ENCODE peak calls at places on chromosomes 3 and 15, in ten cellular contexts. One of them, this sample, is unnamed.

GRCh38 chr3:52232279-52233107 is 6.5 kb downstream of the TWF2 start:
- DNase-seq in sciatic nerve: no peak
- DNase-seq in A172: no peak
- DNase-seq in activated CD8-positive, alpha-beta memory T cell treated with anti-CD3 and anti-CD28 coated beads, Interleukin-2, amount 10 ng/mL, durations not matched to agents 7 days and 5 days: no peak
- DNase-seq in stimulated activated CD8-positive, alpha-beta memory T cell treated with anti-CD3 and anti-CD28 coated beads, Interleukin-15, amount 100 ng/mL, for 24 hours: no peak
- DNase-seq in GM13976: no peak
- DNase-seq in stomach: no peak
- DNase-seq in lower leg skin: no peak
- DNase-seq in islet precursor cell: no peak
- DNase-seq in NCI-H1092 treated with DMSO at 0.1 percent for 48 hours: no peak
- DNase-seq in this sample: no peak

GRCh38 chr15:91988071-91988470 is 134.6 kb downstream of the SLCO3A1 start:
- DNase-seq in sciatic nerve: no peak
- DNase-seq in A172: no peak
- DNase-seq in activated CD8-positive, alpha-beta memory T cell treated with anti-CD3 and anti-CD28 coated beads, Interleukin-2, amount 10 ng/mL, durations not matched to agents 7 days and 5 days: no peak
- DNase-seq in stimulated activated CD8-positive, alpha-beta memory T cell treated with anti-CD3 and anti-CD28 coated beads, Interleukin-15, amount 100 ng/mL, for 24 hours: no peak
- DNase-seq in GM13976: no peak
- DNase-seq in stomach: no peak
- DNase-seq in lower leg skin: no peak
- DNase-seq in islet precursor cell: no peak
- DNase-seq in NCI-H1092 treated with DMSO at 0.1 percent for 48 hours: no peak
- DNase-seq in this sample: no peak

GRCh38 chr3:72142028-72142427 is 357.1 kb upstream of the PROK2 start:
- DNase-seq in sciatic nerve: no peak
- DNase-seq in A172: no peak
- DNase-seq in activated CD8-positive, alpha-beta memory T cell treated with anti-CD3 and anti-CD28 coated beads, Interleukin-2, amount 10 ng/mL, durations not matched to agents 7 days and 5 days: no peak
- DNase-seq in stimulated activated CD8-positive, alpha-beta memory T cell treated with anti-CD3 and anti-CD28 coated beads, Interleukin-15, amount 100 ng/mL, for 24 hours: no peak
- DNase-seq in GM13976: no peak
- DNase-seq in stomach: no peak
- DNase-seq in lower leg skin: no peak
- DNase-seq in islet precursor cell: no peak
- DNase-seq in NCI-H1092 treated with DMSO at 0.1 percent for 48 hours: no peak
- DNase-seq in this sample: no peak

GRCh38 chr3:52019352-52020080 is 23.8 kb upstream of the RPL29 start:
- DNase-seq in sciatic nerve: peak
- DNase-seq in A172: no peak
- DNase-seq in activated CD8-positive, alpha-beta memory T cell treated with anti-CD3 and anti-CD28 coated beads, Interleukin-2, amount 10 ng/mL, durations not matched to agents 7 days and 5 days: no peak
- DNase-seq in stimulated activated CD8-positive, alpha-beta memory T cell treated with anti-CD3 and anti-CD28 coated beads, Interleukin-15, amount 100 ng/mL, for 24 hours: no peak
- DNase-seq in GM13976: no peak
- DNase-seq in stomach: no peak
- DNase-seq in lower leg skin: no peak
- DNase-seq in islet precursor cell: no peak
- DNase-seq in NCI-H1092 treated with DMSO at 0.1 percent for 48 hours: no peak
- DNase-seq in this sample: no peak

GRCh38 chr3:44114142-44114541 is 127.5 kb upstream of the TOPAZ1 start:
- DNase-seq in sciatic nerve: peak
- DNase-seq in A172: no peak
- DNase-seq in activated CD8-positive, alpha-beta memory T cell treated with anti-CD3 and anti-CD28 coated beads, Interleukin-2, amount 10 ng/mL, durations not matched to agents 7 days and 5 days: no peak
- DNase-seq in stimulated activated CD8-positive, alpha-beta memory T cell treated with anti-CD3 and anti-CD28 coated beads, Interleukin-15, amount 100 ng/mL, for 24 hours: peak
- DNase-seq in GM13976: peak
- DNase-seq in stomach: peak
- DNase-seq in lower leg skin: no peak
- DNase-seq in islet precursor cell: peak
- DNase-seq in NCI-H1092 treated with DMSO at 0.1 percent for 48 hours: peak
- DNase-seq in this sample: peak

GRCh38 chr3:71517206-71517855 is 66.2 kb downstream of the FOXP1 start:
- DNase-seq in sciatic nerve: no peak
- DNase-seq in A172: no peak
- DNase-seq in activated CD8-positive, alpha-beta memory T cell treated with anti-CD3 and anti-CD28 coated beads, Interleukin-2, amount 10 ng/mL, durations not matched to agents 7 days and 5 days: no peak
- DNase-seq in stimulated activated CD8-positive, alpha-beta memory T cell treated with anti-CD3 and anti-CD28 coated beads, Interleukin-15, amount 100 ng/mL, for 24 hours: no peak
- DNase-seq in GM13976: no peak
- DNase-seq in stomach: no peak
- DNase-seq in lower leg skin: no peak
- DNase-seq in islet precursor cell: no peak
- DNase-seq in NCI-H1092 treated with DMSO at 0.1 percent for 48 hours: no peak
- DNase-seq in this sample: no peak

GRCh38 chr15:64623347-64624024 is 151.9 kb downstream of the RBPMS2 start:
- DNase-seq in sciatic nerve: no peak
- DNase-seq in A172: no peak
- DNase-seq in activated CD8-positive, alpha-beta memory T cell treated with anti-CD3 and anti-CD28 coated beads, Interleukin-2, amount 10 ng/mL, durations not matched to agents 7 days and 5 days: peak
- DNase-seq in stimulated activated CD8-positive, alpha-beta memory T cell treated with anti-CD3 and anti-CD28 coated beads, Interleukin-15, amount 100 ng/mL, for 24 hours: no peak
- DNase-seq in GM13976: no peak
- DNase-seq in stomach: no peak
- DNase-seq in lower leg skin: no peak
- DNase-seq in islet precursor cell: no peak
- DNase-seq in NCI-H1092 treated with DMSO at 0.1 percent for 48 hours: no peak
- DNase-seq in this sample: no peak

GRCh38 chr3:145259166-145259565 is 901.8 kb downstream of the PLOD2 start:
- DNase-seq in sciatic nerve: no peak
- DNase-seq in A172: no peak
- DNase-seq in activated CD8-positive, alpha-beta memory T cell treated with anti-CD3 and anti-CD28 coated beads, Interleukin-2, amount 10 ng/mL, durations not matched to agents 7 days and 5 days: no peak
- DNase-seq in stimulated activated CD8-positive, alpha-beta memory T cell treated with anti-CD3 and anti-CD28 coated beads, Interleukin-15, amount 100 ng/mL, for 24 hours: no peak
- DNase-seq in GM13976: no peak
- DNase-seq in stomach: no peak
- DNase-seq in lower leg skin: no peak
- DNase-seq in islet precursor cell: no peak
- DNase-seq in NCI-H1092 treated with DMSO at 0.1 percent for 48 hours: no peak
- DNase-seq in this sample: no peak

GRCh38 chr3:153756816-153757215 is 364.4 kb upstream of the ARHGEF26 start:
- DNase-seq in sciatic nerve: no peak
- DNase-seq in A172: no peak
- DNase-seq in activated CD8-positive, alpha-beta memory T cell treated with anti-CD3 and anti-CD28 coated beads, Interleukin-2, amount 10 ng/mL, durations not matched to agents 7 days and 5 days: no peak
- DNase-seq in stimulated activated CD8-positive, alpha-beta memory T cell treated with anti-CD3 and anti-CD28 coated beads, Interleukin-15, amount 100 ng/mL, for 24 hours: no peak
- DNase-seq in GM13976: no peak
- DNase-seq in stomach: no peak
- DNase-seq in lower leg skin: no peak
- DNase-seq in islet precursor cell: no peak
- DNase-seq in NCI-H1092 treated with DMSO at 0.1 percent for 48 hours: no peak
- DNase-seq in this sample: no peak

GRCh38 chr3:3998140-3998977 is 199.1 kb downstream of the LRRN1 start:
- DNase-seq in sciatic nerve: no peak
- DNase-seq in A172: peak
- DNase-seq in activated CD8-positive, alpha-beta memory T cell treated with anti-CD3 and anti-CD28 coated beads, Interleukin-2, amount 10 ng/mL, durations not matched to agents 7 days and 5 days: peak
- DNase-seq in stimulated activated CD8-positive, alpha-beta memory T cell treated with anti-CD3 and anti-CD28 coated beads, Interleukin-15, amount 100 ng/mL, for 24 hours: no peak
- DNase-seq in GM13976: peak
- DNase-seq in stomach: no peak
- DNase-seq in lower leg skin: no peak
- DNase-seq in islet precursor cell: peak
- DNase-seq in NCI-H1092 treated with DMSO at 0.1 percent for 48 hours: peak
- DNase-seq in this sample: peak

GRCh38 chr3:173743111-173743510 is 345.6 kb downstream of the NLGN1 start:
- DNase-seq in sciatic nerve: no peak
- DNase-seq in A172: no peak
- DNase-seq in activated CD8-positive, alpha-beta memory T cell treated with anti-CD3 and anti-CD28 coated beads, Interleukin-2, amount 10 ng/mL, durations not matched to agents 7 days and 5 days: no peak
- DNase-seq in stimulated activated CD8-positive, alpha-beta memory T cell treated with anti-CD3 and anti-CD28 coated beads, Interleukin-15, amount 100 ng/mL, for 24 hours: no peak
- DNase-seq in GM13976: no peak
- DNase-seq in stomach: no peak
- DNase-seq in lower leg skin: no peak
- DNase-seq in islet precursor cell: no peak
- DNase-seq in NCI-H1092 treated with DMSO at 0.1 percent for 48 hours: no peak
- DNase-seq in this sample: no peak

GRCh38 chr3:72756900-72757299 is 91.3 kb downstream of the SHQ1 start:
- DNase-seq in sciatic nerve: no peak
- DNase-seq in A172: no peak
- DNase-seq in activated CD8-positive, alpha-beta memory T cell treated with anti-CD3 and anti-CD28 coated beads, Interleukin-2, amount 10 ng/mL, durations not matched to agents 7 days and 5 days: peak
- DNase-seq in stimulated activated CD8-positive, alpha-beta memory T cell treated with anti-CD3 and anti-CD28 coated beads, Interleukin-15, amount 100 ng/mL, for 24 hours: no peak
- DNase-seq in GM13976: peak
- DNase-seq in stomach: no peak
- DNase-seq in lower leg skin: no peak
- DNase-seq in islet precursor cell: no peak
- DNase-seq in NCI-H1092 treated with DMSO at 0.1 percent for 48 hours: no peak
- DNase-seq in this sample: no peak

GRCh38 chr3:23276913-23277658 is 74.0 kb downstream of the UBE2E2 start:
- DNase-seq in sciatic nerve: no peak
- DNase-seq in A172: no peak
- DNase-seq in activated CD8-positive, alpha-beta memory T cell treated with anti-CD3 and anti-CD28 coated beads, Interleukin-2, amount 10 ng/mL, durations not matched to agents 7 days and 5 days: no peak
- DNase-seq in stimulated activated CD8-positive, alpha-beta memory T cell treated with anti-CD3 and anti-CD28 coated beads, Interleukin-15, amount 100 ng/mL, for 24 hours: no peak
- DNase-seq in GM13976: no peak
- DNase-seq in stomach: no peak
- DNase-seq in lower leg skin: no peak
- DNase-seq in islet precursor cell: no peak
- DNase-seq in NCI-H1092 treated with DMSO at 0.1 percent for 48 hours: no peak
- DNase-seq in this sample: no peak

GRCh38 chr15:23438816-23439466 is 8.1 kb downstream of the GOLGA6L2 start:
- DNase-seq in sciatic nerve: no peak
- DNase-seq in A172: no peak
- DNase-seq in activated CD8-positive, alpha-beta memory T cell treated with anti-CD3 and anti-CD28 coated beads, Interleukin-2, amount 10 ng/mL, durations not matched to agents 7 days and 5 days: no peak
- DNase-seq in stimulated activated CD8-positive, alpha-beta memory T cell treated with anti-CD3 and anti-CD28 coated beads, Interleukin-15, amount 100 ng/mL, for 24 hours: no peak
- DNase-seq in GM13976: no peak
- DNase-seq in stomach: no peak
- DNase-seq in lower leg skin: no peak
- DNase-seq in islet precursor cell: no peak
- DNase-seq in NCI-H1092 treated with DMSO at 0.1 percent for 48 hours: no peak
- DNase-seq in this sample: no peak

GRCh38 chr3:30292192-30292893 is 314.1 kb upstream of the TGFBR2 start:
- DNase-seq in sciatic nerve: no peak
- DNase-seq in A172: peak
- DNase-seq in activated CD8-positive, alpha-beta memory T cell treated with anti-CD3 and anti-CD28 coated beads, Interleukin-2, amount 10 ng/mL, durations not matched to agents 7 days and 5 days: no peak
- DNase-seq in stimulated activated CD8-positive, alpha-beta memory T cell treated with anti-CD3 and anti-CD28 coated beads, Interleukin-15, amount 100 ng/mL, for 24 hours: no peak
- DNase-seq in GM13976: no peak
- DNase-seq in stomach: no peak
- DNase-seq in lower leg skin: no peak
- DNase-seq in islet precursor cell: no peak
- DNase-seq in NCI-H1092 treated with DMSO at 0.1 percent for 48 hours: no peak
- DNase-seq in this sample: no peak

GRCh38 chr3:108437439-108437838 is 73.0 kb downstream of the MYH15 start:
- DNase-seq in sciatic nerve: no peak
- DNase-seq in A172: no peak
- DNase-seq in activated CD8-positive, alpha-beta memory T cell treated with anti-CD3 and anti-CD28 coated beads, Interleukin-2, amount 10 ng/mL, durations not matched to agents 7 days and 5 days: no peak
- DNase-seq in stimulated activated CD8-positive, alpha-beta memory T cell treated with anti-CD3 and anti-CD28 coated beads, Interleukin-15, amount 100 ng/mL, for 24 hours: no peak
- DNase-seq in GM13976: no peak
- DNase-seq in stomach: peak
- DNase-seq in lower leg skin: no peak
- DNase-seq in islet precursor cell: no peak
- DNase-seq in NCI-H1092 treated with DMSO at 0.1 percent for 48 hours: peak
- DNase-seq in this sample: no peak

GRCh38 chr3:156888576-156888975 is 62.4 kb downstream of the LEKR1 start:
- DNase-seq in sciatic nerve: no peak
- DNase-seq in A172: no peak
- DNase-seq in activated CD8-positive, alpha-beta memory T cell treated with anti-CD3 and anti-CD28 coated beads, Interleukin-2, amount 10 ng/mL, durations not matched to agents 7 days and 5 days: no peak
- DNase-seq in stimulated activated CD8-positive, alpha-beta memory T cell treated with anti-CD3 and anti-CD28 coated beads, Interleukin-15, amount 100 ng/mL, for 24 hours: no peak
- DNase-seq in GM13976: no peak
- DNase-seq in stomach: no peak
- DNase-seq in lower leg skin: no peak
- DNase-seq in islet precursor cell: no peak
- DNase-seq in NCI-H1092 treated with DMSO at 0.1 percent for 48 hours: no peak
- DNase-seq in this sample: no peak

GRCh38 chr3:156620901-156621300 is 53.5 kb upstream of the TIPARP start:
- DNase-seq in sciatic nerve: no peak
- DNase-seq in A172: no peak
- DNase-seq in activated CD8-positive, alpha-beta memory T cell treated with anti-CD3 and anti-CD28 coated beads, Interleukin-2, amount 10 ng/mL, durations not matched to agents 7 days and 5 days: no peak
- DNase-seq in stimulated activated CD8-positive, alpha-beta memory T cell treated with anti-CD3 and anti-CD28 coated beads, Interleukin-15, amount 100 ng/mL, for 24 hours: no peak
- DNase-seq in GM13976: no peak
- DNase-seq in stomach: no peak
- DNase-seq in lower leg skin: no peak
- DNase-seq in islet precursor cell: no peak
- DNase-seq in NCI-H1092 treated with DMSO at 0.1 percent for 48 hours: no peak
- DNase-seq in this sample: no peak

GRCh38 chr3:94299741-94300140 is 236.9 kb downstream of the NSUN3 start:
- DNase-seq in sciatic nerve: no peak
- DNase-seq in A172: no peak
- DNase-seq in activated CD8-positive, alpha-beta memory T cell treated with anti-CD3 and anti-CD28 coated beads, Interleukin-2, amount 10 ng/mL, durations not matched to agents 7 days and 5 days: no peak
- DNase-seq in stimulated activated CD8-positive, alpha-beta memory T cell treated with anti-CD3 and anti-CD28 coated beads, Interleukin-15, amount 100 ng/mL, for 24 hours: no peak
- DNase-seq in GM13976: no peak
- DNase-seq in stomach: no peak
- DNase-seq in lower leg skin: no peak
- DNase-seq in islet precursor cell: no peak
- DNase-seq in NCI-H1092 treated with DMSO at 0.1 percent for 48 hours: no peak
- DNase-seq in this sample: no peak

GRCh38 chr3:99896482-99896881 is 78.8 kb downstream of the CMSS1 start:
- DNase-seq in sciatic nerve: no peak
- DNase-seq in A172: no peak
- DNase-seq in activated CD8-positive, alpha-beta memory T cell treated with anti-CD3 and anti-CD28 coated beads, Interleukin-2, amount 10 ng/mL, durations not matched to agents 7 days and 5 days: no peak
- DNase-seq in stimulated activated CD8-positive, alpha-beta memory T cell treated with anti-CD3 and anti-CD28 coated beads, Interleukin-15, amount 100 ng/mL, for 24 hours: no peak
- DNase-seq in GM13976: no peak
- DNase-seq in stomach: no peak
- DNase-seq in lower leg skin: no peak
- DNase-seq in islet precursor cell: no peak
- DNase-seq in NCI-H1092 treated with DMSO at 0.1 percent for 48 hours: no peak
- DNase-seq in this sample: no peak

GRCh38 chr3:21645121-21645897 is 105.7 kb downstream of the ZNF385D start:
- DNase-seq in sciatic nerve: no peak
- DNase-seq in A172: peak
- DNase-seq in activated CD8-positive, alpha-beta memory T cell treated with anti-CD3 and anti-CD28 coated beads, Interleukin-2, amount 10 ng/mL, durations not matched to agents 7 days and 5 days: no peak
- DNase-seq in stimulated activated CD8-positive, alpha-beta memory T cell treated with anti-CD3 and anti-CD28 coated beads, Interleukin-15, amount 100 ng/mL, for 24 hours: no peak
- DNase-seq in GM13976: no peak
- DNase-seq in stomach: peak
- DNase-seq in lower leg skin: no peak
- DNase-seq in islet precursor cell: no peak
- DNase-seq in NCI-H1092 treated with DMSO at 0.1 percent for 48 hours: no peak
- DNase-seq in this sample: no peak

GRCh38 chr3:101617478-101617877 is 43.5 kb downstream of the PCNP start:
- DNase-seq in sciatic nerve: no peak
- DNase-seq in A172: no peak
- DNase-seq in activated CD8-positive, alpha-beta memory T cell treated with anti-CD3 and anti-CD28 coated beads, Interleukin-2, amount 10 ng/mL, durations not matched to agents 7 days and 5 days: no peak
- DNase-seq in stimulated activated CD8-positive, alpha-beta memory T cell treated with anti-CD3 and anti-CD28 coated beads, Interleukin-15, amount 100 ng/mL, for 24 hours: no peak
- DNase-seq in GM13976: no peak
- DNase-seq in stomach: no peak
- DNase-seq in lower leg skin: no peak
- DNase-seq in islet precursor cell: no peak
- DNase-seq in NCI-H1092 treated with DMSO at 0.1 percent for 48 hours: no peak
- DNase-seq in this sample: no peak

GRCh38 chr3:187000711-187001151 is 70.4 kb downstream of the ST6GAL1 start:
- DNase-seq in sciatic nerve: peak
- DNase-seq in A172: no peak
- DNase-seq in activated CD8-positive, alpha-beta memory T cell treated with anti-CD3 and anti-CD28 coated beads, Interleukin-2, amount 10 ng/mL, durations not matched to agents 7 days and 5 days: peak
- DNase-seq in stimulated activated CD8-positive, alpha-beta memory T cell treated with anti-CD3 and anti-CD28 coated beads, Interleukin-15, amount 100 ng/mL, for 24 hours: no peak
- DNase-seq in GM13976: peak
- DNase-seq in stomach: no peak
- DNase-seq in lower leg skin: no peak
- DNase-seq in islet precursor cell: no peak
- DNase-seq in NCI-H1092 treated with DMSO at 0.1 percent for 48 hours: no peak
- DNase-seq in this sample: no peak

GRCh38 chr15:38682861-38683260 is 118.2 kb upstream of the RASGRP1 start:
- DNase-seq in sciatic nerve: no peak
- DNase-seq in A172: no peak
- DNase-seq in activated CD8-positive, alpha-beta memory T cell treated with anti-CD3 and anti-CD28 coated beads, Interleukin-2, amount 10 ng/mL, durations not matched to agents 7 days and 5 days: no peak
- DNase-seq in stimulated activated CD8-positive, alpha-beta memory T cell treated with anti-CD3 and anti-CD28 coated beads, Interleukin-15, amount 100 ng/mL, for 24 hours: no peak
- DNase-seq in GM13976: no peak
- DNase-seq in stomach: no peak
- DNase-seq in lower leg skin: no peak
- DNase-seq in islet precursor cell: no peak
- DNase-seq in NCI-H1092 treated with DMSO at 0.1 percent for 48 hours: no peak
- DNase-seq in this sample: no peak

GRCh38 chr3:187963677-187964385 is 190.1 kb upstream of the LPP start:
- DNase-seq in sciatic nerve: no peak
- DNase-seq in A172: no peak
- DNase-seq in activated CD8-positive, alpha-beta memory T cell treated with anti-CD3 and anti-CD28 coated beads, Interleukin-2, amount 10 ng/mL, durations not matched to agents 7 days and 5 days: no peak
- DNase-seq in stimulated activated CD8-positive, alpha-beta memory T cell treated with anti-CD3 and anti-CD28 coated beads, Interleukin-15, amount 100 ng/mL, for 24 hours: no peak
- DNase-seq in GM13976: no peak
- DNase-seq in stomach: no peak
- DNase-seq in lower leg skin: no peak
- DNase-seq in islet precursor cell: no peak
- DNase-seq in NCI-H1092 treated with DMSO at 0.1 percent for 48 hours: no peak
- DNase-seq in this sample: no peak

GRCh38 chr3:127489357-127489756 is 101.2 kb downstream of the TPRA1 start:
- DNase-seq in sciatic nerve: no peak
- DNase-seq in A172: no peak
- DNase-seq in activated CD8-positive, alpha-beta memory T cell treated with anti-CD3 and anti-CD28 coated beads, Interleukin-2, amount 10 ng/mL, durations not matched to agents 7 days and 5 days: peak
- DNase-seq in stimulated activated CD8-positive, alpha-beta memory T cell treated with anti-CD3 and anti-CD28 coated beads, Interleukin-15, amount 100 ng/mL, for 24 hours: no peak
- DNase-seq in GM13976: no peak
- DNase-seq in stomach: no peak
- DNase-seq in lower leg skin: no peak
- DNase-seq in islet precursor cell: no peak
- DNase-seq in NCI-H1092 treated with DMSO at 0.1 percent for 48 hours: no peak
- DNase-seq in this sample: no peak

GRCh38 chr3:46344476-46344875 is 9.4 kb upstream of the CCR2 start:
- DNase-seq in sciatic nerve: no peak
- DNase-seq in A172: no peak
- DNase-seq in activated CD8-positive, alpha-beta memory T cell treated with anti-CD3 and anti-CD28 coated beads, Interleukin-2, amount 10 ng/mL, durations not matched to agents 7 days and 5 days: no peak
- DNase-seq in stimulated activated CD8-positive, alpha-beta memory T cell treated with anti-CD3 and anti-CD28 coated beads, Interleukin-15, amount 100 ng/mL, for 24 hours: no peak
- DNase-seq in GM13976: no peak
- DNase-seq in stomach: no peak
- DNase-seq in lower leg skin: no peak
- DNase-seq in islet precursor cell: no peak
- DNase-seq in NCI-H1092 treated with DMSO at 0.1 percent for 48 hours: no peak
- DNase-seq in this sample: no peak

GRCh38 chr3:148459931-148460513 is 237.7 kb upstream of the AGTR1 start:
- DNase-seq in sciatic nerve: no peak
- DNase-seq in A172: no peak
- DNase-seq in activated CD8-positive, alpha-beta memory T cell treated with anti-CD3 and anti-CD28 coated beads, Interleukin-2, amount 10 ng/mL, durations not matched to agents 7 days and 5 days: no peak
- DNase-seq in stimulated activated CD8-positive, alpha-beta memory T cell treated with anti-CD3 and anti-CD28 coated beads, Interleukin-15, amount 100 ng/mL, for 24 hours: no peak
- DNase-seq in GM13976: no peak
- DNase-seq in stomach: no peak
- DNase-seq in lower leg skin: no peak
- DNase-seq in islet precursor cell: no peak
- DNase-seq in NCI-H1092 treated with DMSO at 0.1 percent for 48 hours: no peak
- DNase-seq in this sample: no peak